ENCODE peak calls at places on chromosomes 16 and 17, in four cellular contexts. E, S, A and F are unnamed samples.

GRCh38 chr17:7019839-7020519 is 2.9 kb upstream of the BCL6B start:
- DNase-seq in E (no peak), S (no peak), A (no peak), F (no peak)

GRCh38 chr16:1089822-1090619 is 6.0 kb downstream of the C1QTNF8 start:
- DNase-seq in E (no peak), S (no peak), A (peak; percentile 29), F (no peak)

GRCh38 chr17:14004927-14005630 is 64.2 kb upstream of the COX10 start:
- DNase-seq in E (no peak), S (no peak), A (no peak), F (no peak)

GRCh38 chr16:55284718-55285099 is 39.3 kb upstream of the IRX6 start:
- DNase-seq in E (no peak), S (no peak), A (no peak), F (no peak)

GRCh38 chr16:48232459-48233040 is 11.6 kb upstream of the LONP2 start:
- DNase-seq in E (no peak), S (no peak), A (no peak), F (no peak)

GRCh38 chr16:27301236-27301861 is 12.4 kb upstream of the IL4R start:
- DNase-seq in E (no peak), S (no peak), A (no peak), F (no peak)

GRCh38 chr17:18978655-18979054 is 25.9 kb downstream of the FAM83G start:
- DNase-seq in E (no peak), S (no peak), A (no peak), F (no peak)

GRCh38 chr17:49898547-49899490 is 51.0 kb upstream of the TAC4 start:
- DNase-seq in E (no peak), S (no peak), A (no peak), F (no peak)

GRCh38 chr16:89920723-89921122 is 2.1 kb downstream of the MC1R start:
- DNase-seq in E (no peak), S (no peak), A (no peak), F (no peak)

GRCh38 chr16:70737377-70738082 is 51.7 kb upstream of the MTSS2 start:
- DNase-seq in E (no peak), S (no peak), A (no peak), F (no peak)

GRCh38 chr16:4386951-4387565 is 15.4 kb downstream of the VASN start:
- DNase-seq in E (no peak), S (no peak), A (no peak), F (no peak)

GRCh38 chr17:50345443-50346312 is at the start of gene XYLT2:
- DNase-seq in E (peak; percentile 89), S (peak; percentile 97), A (peak; percentile 38), F (no peak)

GRCh38 chr16:85417156-85417860 is 195.8 kb upstream of the GSE1 start:
- DNase-seq in E (no peak), S (no peak), A (no peak), F (no peak)

GRCh38 chr17:77100009-77100408 is 40.8 kb upstream of the SEC14L1 start:
- DNase-seq in E (no peak), S (no peak), A (no peak), F (no peak)